ENCODE peak calls at places on chromosomes 5 and 9, in four cellular contexts. K, H, Q and A are unnamed samples.

GRCh38 chr9:134622896-134623407 is 18.7 kb upstream of the COL5A1 start:
- DNase-seq in K (peak), H (no peak), Q (no peak), A (no peak)

GRCh38 chr9:129166962-129167557 is 11.0 kb downstream of the IER5L start:
- DNase-seq in K (no peak), H (peak), Q (no peak), A (peak)

GRCh38 chr9:33159058-33159759 is 7.9 kb downstream of the B4GALT1 start:
- DNase-seq in K (peak), Q (no peak), H (peak), A (no peak)

GRCh38 chr5:33088176-33088575 is 352.6 kb upstream of the TARS1 start:
- DNase-seq in H (no peak), Q (no peak), K (no peak), A (peak)

GRCh38 chr5:68392608-68393007 is 177.1 kb downstream of the PIK3R1 start:
- DNase-seq in H (no peak), K (no peak), Q (no peak), A (no peak)

GRCh38 chr9:70531286-70531685 is 116.8 kb upstream of the KLF9 start:
- DNase-seq in Q (no peak), H (no peak), K (no peak), A (no peak)

GRCh38 chr5:67203701-67204074 is 7.1 kb upstream of the CD180 start:
- DNase-seq in Q (no peak), H (no peak), K (no peak), A (peak)

GRCh38 chr5:43416233-43416987 is 4.2 kb upstream of the CCL28 start:
- DNase-seq in H (no peak), K (no peak), Q (no peak), A (no peak)

GRCh38 chr5:6755519-6755918 is 42.3 kb downstream of the TENT4A start:
- DNase-seq in H (no peak), Q (no peak), K (no peak), A (no peak)

GRCh38 chr9:136014147-136014927 is 53.2 kb upstream of the UBAC1 start:
- DNase-seq in Q (no peak), H (no peak), K (no peak), A (no peak)

GRCh38 chr9:92716557-92716956 is 46.6 kb upstream of the IPPK start:
- DNase-seq in H (peak), K (peak), Q (no peak), A (no peak)

GRCh38 chr5:11791777-11792176 is 112.5 kb downstream of the CTNND2 start:
- DNase-seq in K (no peak), Q (no peak), H (no peak), A (no peak)

GRCh38 chr5:158320178-158320674 is 461.3 kb upstream of the CLINT1 start:
- DNase-seq in Q (no peak), K (no peak), H (no peak), A (no peak)

GRCh38 chr9:86926130-86926529 is 21.2 kb downstream of the GAS1 start:
- DNase-seq in K (no peak), H (no peak), Q (no peak), A (peak)

GRCh38 chr9:37324261-37324683 is 98.2 kb upstream of the GRHPR start:
- DNase-seq in H (no peak), K (no peak), Q (no peak), A (no peak)

GRCh38 chr5:54646285-54647101 is 128.9 kb downstream of the SNX18 start:
- DNase-seq in H (peak), Q (peak), K (peak), A (peak)

GRCh38 chr5:67483453-67484030 is 286.9 kb upstream of the CD180 start:
- DNase-seq in H (no peak), Q (no peak), K (no peak), A (no peak)

GRCh38 chr5:171188016-171188415 is 121.0 kb upstream of the TLX3 start:
- DNase-seq in H (no peak), Q (no peak), K (no peak), A (no peak)

DNA sequence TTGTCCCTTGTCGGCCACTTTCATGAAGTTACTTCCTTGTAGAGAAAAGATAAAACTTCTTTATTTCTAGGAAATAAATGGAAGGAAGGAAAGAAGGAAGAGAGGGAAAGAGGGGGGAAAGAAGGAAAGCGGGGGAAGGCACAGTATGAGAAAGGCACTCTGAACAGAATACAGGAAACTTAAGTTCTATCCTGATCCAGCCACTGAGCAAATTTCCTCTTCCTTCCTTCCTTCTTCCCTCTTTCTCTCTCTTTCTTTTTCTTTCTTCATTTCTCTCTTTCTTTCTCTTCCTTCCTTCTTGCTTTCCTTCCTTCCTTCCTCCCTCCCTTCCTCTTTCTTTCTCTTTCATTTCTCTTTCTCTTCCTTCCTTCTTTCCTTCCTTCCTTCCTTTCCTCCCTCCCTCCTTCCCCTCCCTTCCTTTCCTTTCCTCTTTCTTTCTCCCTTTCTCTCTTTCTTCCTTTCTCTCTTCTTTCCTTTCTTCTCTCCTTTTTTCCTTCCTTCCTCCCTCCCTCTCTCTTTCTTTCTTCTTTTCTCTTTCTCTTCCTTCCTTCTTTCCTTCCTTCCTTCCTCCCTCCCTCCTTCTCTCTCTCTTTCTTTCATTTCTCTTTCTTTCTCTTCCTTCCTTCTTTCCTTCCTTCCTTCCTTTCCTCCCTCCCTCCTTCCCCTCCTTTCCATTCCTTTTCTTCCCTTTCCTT is 240.2 kb upstream of the BRINP1 start:
- DNase-seq in Q (no peak), H (no peak), K (no peak), A (no peak)
- TF ChIP-seq CTCF in Q (no peak), H (no peak), K (no peak), A (no peak)

GRCh38 chr5:93571111-93571977 is 9.7 kb downstream of the NR2F1-AS1 start:
- DNase-seq in H (no peak), Q (no peak), K (no peak), A (no peak)
- H3K4me3 ChIP-seq in H (no peak), Q (no peak), K (no peak), A (no peak)

GRCh38 chr5:126967808-126968466 is 62.4 kb downstream of the MARCHF3 start:
- DNase-seq in H (no peak), K (no peak), Q (no peak), A (peak)

GRCh38 chr5:126965487-126965886 is 64.9 kb downstream of the MARCHF3 start:
- DNase-seq in H (no peak), Q (no peak), K (no peak), A (no peak)

GRCh38 chr5:126961702-126962101 is 68.7 kb downstream of the MARCHF3 start:
- DNase-seq in H (no peak), K (no peak), Q (no peak), A (no peak)

GRCh38 chr5:126963822-126964375 is 66.5 kb downstream of the MARCHF3 start:
- DNase-seq in H (no peak), K (no peak), Q (no peak), A (no peak)

GRCh38 chr5:126965061-126965475 is 65.3 kb downstream of the MARCHF3 start:
- DNase-seq in H (no peak), Q (peak), K (no peak), A (peak)
- TF ChIP-seq CTCF in H (no peak), Q (no peak), K (no peak), A (no peak)

DNA sequence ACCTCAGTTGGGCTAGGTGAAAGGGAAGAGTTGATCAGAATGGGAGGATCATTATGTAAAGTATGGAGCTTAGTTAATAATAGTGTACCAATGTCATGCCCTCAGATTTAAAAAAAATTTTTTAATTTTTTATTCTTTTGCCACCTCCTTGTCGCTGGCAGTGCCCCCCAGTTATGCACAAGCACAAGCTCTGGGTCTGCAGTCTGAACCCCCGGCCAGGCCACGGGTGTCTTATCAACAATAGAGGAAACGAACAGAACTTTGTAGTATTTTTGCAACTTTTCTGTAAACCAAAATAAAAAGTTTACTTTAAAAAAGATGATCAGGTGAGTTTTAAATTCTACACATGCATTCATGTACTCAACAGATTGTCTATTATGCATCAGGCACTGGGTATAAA is 1.4 kb upstream of the GM2A start:
- DNase-seq in K (no peak), H (no peak), Q (no peak), A (no peak)
- H3K4me3 ChIP-seq in K (no peak), H (no peak), Q (no peak), A (no peak)

GRCh38 chr9:81083821-81084512 is 605.4 kb downstream of the TLE1 start:
- DNase-seq in K (no peak), Q (no peak), H (no peak), A (peak)

GRCh38 chr9:81082251-81082650 is 607.1 kb downstream of the TLE1 start:
- DNase-seq in H (no peak), K (no peak), Q (no peak), A (peak)

GRCh38 chr9:81080185-81080584 is 609.2 kb downstream of the TLE1 start:
- DNase-seq in Q (no peak), H (no peak), K (no peak), A (no peak)

GRCh38 chr9:81080900-81081299 is 608.4 kb downstream of the TLE1 start:
- DNase-seq in H (no peak), K (no peak), Q (no peak), A (no peak)

DNA sequence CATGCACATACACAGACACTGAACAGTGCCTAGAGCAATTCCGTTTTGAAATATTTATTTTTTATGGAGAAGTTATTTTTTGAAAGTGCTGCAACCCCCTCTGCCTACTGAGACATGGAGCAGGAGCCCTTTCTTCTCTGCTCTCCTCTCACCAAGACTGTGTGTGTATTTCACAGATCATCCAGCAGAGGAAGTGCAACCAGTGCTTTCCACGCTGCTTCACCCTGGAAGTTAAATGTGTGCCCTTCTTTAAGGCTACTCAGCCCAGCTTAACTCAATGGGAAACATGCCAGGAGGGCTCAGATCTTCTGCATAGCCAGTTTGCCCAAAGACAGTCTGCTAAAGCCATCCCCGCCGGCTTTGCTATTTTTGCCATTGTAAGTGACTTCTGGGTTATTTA is 606.3 kb downstream of the TLE1 start:
- DNase-seq in H (no peak), K (no peak), Q (peak), A (no peak)
- TF ChIP-seq CTCF in H (no peak), K (peak), Q (peak), A (peak)

DNA sequence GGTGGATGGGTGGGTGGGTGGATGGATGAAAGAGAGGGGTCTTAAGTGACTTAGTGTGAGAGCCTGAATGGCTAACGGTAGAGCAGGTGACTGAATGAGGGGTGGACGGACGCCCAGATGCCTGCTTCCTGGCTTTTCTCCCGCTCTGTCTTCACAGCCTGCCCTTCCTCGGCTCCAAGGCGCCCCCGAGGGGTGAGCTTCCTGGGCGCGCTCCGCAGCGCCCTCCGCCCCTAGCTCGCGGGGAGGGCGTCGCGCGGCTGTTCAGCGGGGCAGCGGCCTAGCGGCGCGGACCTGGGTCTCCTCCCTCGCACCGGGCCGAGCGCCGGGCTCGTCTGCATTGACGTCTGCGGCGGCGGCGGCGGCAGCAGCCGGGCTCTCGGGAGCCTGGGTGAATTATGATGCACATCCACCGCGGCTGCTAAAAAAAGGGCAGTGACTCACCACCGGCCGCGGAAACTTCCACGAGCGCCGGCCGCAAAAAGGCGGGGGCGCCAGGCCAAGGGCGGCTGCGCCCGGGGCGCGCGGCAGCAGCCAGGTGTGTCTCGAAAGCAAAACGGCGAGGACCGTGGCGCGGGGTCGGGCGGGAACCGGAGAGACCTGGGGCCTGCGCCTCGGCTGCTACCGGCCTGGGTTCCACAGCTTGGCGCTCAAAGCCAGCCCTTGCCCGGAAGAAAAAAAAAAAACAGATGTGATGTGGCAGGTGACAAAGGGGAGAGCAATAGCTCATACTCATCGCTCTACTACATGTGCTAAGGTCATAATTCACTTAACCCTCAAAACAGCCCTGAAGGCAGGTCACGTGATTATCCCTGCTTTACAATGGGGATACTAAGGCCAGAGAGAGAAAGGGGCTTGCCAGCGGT is 143.0 kb upstream of the ADRA1B start:
- DNase-seq in K (peak), H (peak), Q (peak), A (peak)
- H3K4me3 ChIP-seq in K (peak), H (no peak), Q (peak), A (peak)

GRCh38 chr5:164377746-164378145 is 872.3 kb downstream of the MAT2B start:
- DNase-seq in H (no peak), K (no peak), Q (no peak), A (no peak)

GRCh38 chr5:164376840-164377239 is 871.4 kb downstream of the MAT2B start:
- DNase-seq in K (no peak), Q (no peak), H (no peak), A (no peak)

GRCh38 chr5:164370841-164371240 is 865.4 kb downstream of the MAT2B start:
- DNase-seq in Q (no peak), H (no peak), K (no peak), A (no peak)

GRCh38 chr5:164375051-164375450 is 869.6 kb downstream of the MAT2B start:
- DNase-seq in Q (no peak), H (no peak), K (no peak), A (no peak)
- TF ChIP-seq CTCF in Q (no peak), H (no peak), K (no peak), A (no peak)

GRCh38 chr5:113321266-113321665 is 113.5 kb downstream of the TSSK1B start:
- DNase-seq in H (no peak), K (no peak), Q (no peak), A (no peak)
- H3K4me3 ChIP-seq in H (no peak), K (no peak), Q (no peak), A (no peak)

GRCh38 chr5:142000709-142001484 is 11.9 kb downstream of the GNPDA1 start:
- DNase-seq in K (no peak), Q (no peak), H (no peak), A (no peak)
- TF ChIP-seq CTCF in K (no peak), Q (peak), H (no peak), A (peak)